ENCODE peak calls at places on chromosomes 1 and 21, in ten cellular contexts. Z is A549; P is fibroblast of mammary gland; E is thoracic aorta; T is cardiac fibroblast; H is astrocyte of the spinal cord; O is right lobe of liver; D is BJ; L is cardiac muscle cell; A is CD4-positive, alpha-beta memory T cell. N is an unnamed sample.

GRCh38 chr1:221706862-221707582 is 34.9 kb downstream of the DUSP10 start:
- DNase-seq in O (no peak), H (no peak), Z (no peak), E (no peak), T (no peak), L (no peak), A (no peak), P (no peak), D (no peak), N (no peak)

GRCh38 chr1:43936470-43937151 is 3.0 kb downstream of the ARTN start:
- DNase-seq in D (no peak), H (no peak), L (peak; percentile 38), E (no peak), Z (no peak), A (no peak), T (peak; percentile 35), P (no peak), O (no peak), N (no peak)

GRCh38 chr1:21292991-21293536 is 2.8 kb upstream of the ECE1 start:
- DNase-seq in T (no peak), P (no peak), D (no peak), A (peak; percentile 65), H (no peak), Z (no peak), O (no peak), E (no peak), L (no peak), N (no peak)

GRCh38 chr1:71046891-71047634 is 553 bp downstream of the PTGER3 start:
- DNase-seq in O (no peak), E (no peak), T (no peak), Z (no peak), A (peak; percentile 25), P (no peak), D (no peak), H (no peak), L (peak; percentile 12), N (no peak)

GRCh38 chr1:203807211-203807610 is 11.8 kb downstream of the ZBED6 start:
- DNase-seq in T (peak; percentile 28), D (peak; percentile 51), O (no peak), H (peak; percentile 71), E (no peak), P (peak; percentile 85), A (no peak), L (peak; percentile 25), Z (no peak), N (no peak)

GRCh38 chr1:150881331-150882070 is 5.1 kb upstream of the ARNT start:
- DNase-seq in D (peak; percentile 94), L (peak; percentile 97), E (no peak), T (peak; percentile 95), P (peak; percentile 99), Z (no peak), A (no peak), H (peak; percentile 78), O (no peak), N (no peak)

GRCh38 chr1:49051647-49052046 is 275.0 kb upstream of the BEND5 start:
- DNase-seq in E (no peak), Z (no peak), H (no peak), T (no peak), L (no peak), A (no peak), O (no peak), D (no peak), P (no peak), N (no peak)

GRCh38 chr1:90201467-90202358 is 206.8 kb downstream of the ZNF326 start:
- DNase-seq in D (no peak), P (peak; percentile 1), O (no peak), Z (no peak), A (no peak), L (no peak), H (no peak), E (no peak), T (no peak), N (peak; percentile 45)

GRCh38 chr1:74038042-74038441 is 159.9 kb downstream of the LRRIQ3 start:
- DNase-seq in H (no peak), D (no peak), A (no peak), Z (no peak), L (no peak), P (no peak), T (no peak), O (no peak), E (no peak), N (no peak)

GRCh38 chr1:151457911-151458882 is 1.1 kb downstream of the POGZ start:
- DNase-seq in Z (peak; percentile 76), A (peak; percentile 70), D (no peak), P (peak; percentile 88), T (peak; percentile 91), E (no peak), L (peak; percentile 89), O (peak; percentile 80), H (peak; percentile 90), N (no peak)

GRCh38 chr1:178310685-178311105 is 186.1 kb downstream of the CLEC20A start:
- DNase-seq in Z (peak; percentile 64), E (no peak), O (no peak), L (peak; percentile 86), D (peak; percentile 46), P (peak; percentile 84), H (peak; percentile 79), A (peak; percentile 29), T (peak; percentile 89), N (peak; percentile 69)

GRCh38 chr1:223745731-223746130 is 33.4 kb downstream of the CAPN2 start:
- DNase-seq in E (no peak), D (no peak), H (peak; percentile 68), T (no peak), P (peak; percentile 75), Z (no peak), O (no peak), L (no peak), A (no peak), N (no peak)

GRCh38 chr1:223747838-223748335 is 35.5 kb downstream of the CAPN2 start:
- DNase-seq in Z (no peak), T (peak; percentile 81), L (peak; percentile 74), D (no peak), P (peak; percentile 49), O (peak; percentile 58), A (no peak), H (peak; percentile 41), E (no peak), N (no peak)

GRCh38 chr1:223748773-223749733 is 36.7 kb downstream of the CAPN2 start:
- DNase-seq in P (peak; percentile 50), Z (peak; percentile 67), T (peak; percentile 71), E (no peak), O (peak; percentile 69), A (peak; percentile 72), D (no peak), L (peak; percentile 73), H (peak; percentile 72), N (no peak)

GRCh38 chr1:223750730-223751572 is 38.6 kb downstream of the CAPN2 start:
- DNase-seq in A (no peak), L (no peak), D (no peak), E (no peak), P (no peak), Z (no peak), T (no peak), O (no peak), H (no peak), N (no peak)

DNA sequence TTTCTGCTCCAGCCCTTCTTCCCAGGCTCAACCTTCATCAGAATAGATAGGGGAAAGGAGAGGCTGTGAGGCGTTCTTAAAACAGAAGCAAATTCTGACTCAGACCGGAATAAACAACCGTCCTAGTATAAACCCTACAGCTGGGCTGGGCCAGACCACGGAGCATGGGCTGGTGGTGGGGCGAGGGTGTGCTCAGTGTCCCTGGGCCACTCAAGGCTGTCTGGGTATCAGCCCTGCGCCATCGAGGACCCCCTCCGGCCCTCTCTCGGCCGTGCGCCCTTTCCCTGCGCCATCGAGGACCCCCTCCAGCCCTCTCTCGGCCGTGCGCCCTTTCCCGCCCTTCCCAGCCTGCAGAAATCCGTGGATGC is 36.0 kb downstream of the CAPN2 start:
- DNase-seq in T (peak; percentile 73), A (no peak), O (no peak), P (peak; percentile 62), L (peak; percentile 67), Z (no peak), E (no peak), D (no peak), H (peak; percentile 49), N (no peak)
- H3K4me3 ChIP-seq in T (no peak overlapping the region), A (no peak overlapping the region), O (peak overlapping the region; percentile 59), P (no peak overlapping the region), L (no peak overlapping the region), Z (no peak overlapping the region), E (peak overlapping the region; percentile 75), D (no peak overlapping the region), H (peak overlapping the region; percentile 12), N (no peak overlapping the region)

GRCh38 chr21:44929242-44929798 is 8.6 kb upstream of the ITGB2 start:
- DNase-seq in E (no peak), P (no peak), T (no peak), H (no peak), A (no peak), L (no peak), Z (no peak), O (no peak), D (no peak), N (no peak)
- H3K4me3 ChIP-seq in E (no peak overlapping the region), P (no peak overlapping the region), T (no peak overlapping the region), H (no peak overlapping the region), A (peak overlapping the region; percentile 88), L (no peak overlapping the region), Z (no peak overlapping the region), O (no peak overlapping the region), D (no peak overlapping the region), N (no peak overlapping the region)

GRCh38 chr1:89126602-89127001 is 688 bp upstream of the GBP2 start:
- DNase-seq in A (no peak), H (no peak), E (no peak), Z (no peak), P (peak; percentile 18), D (no peak), T (no peak), L (no peak), O (no peak), N (no peak)
- H3K4me3 ChIP-seq in A (peak overlapping the region; percentile 75), H (no peak overlapping the region), E (peak overlapping the region; percentile 71), Z (no peak overlapping the region), P (no peak overlapping the region), D (no peak overlapping the region), T (no peak overlapping the region), L (no peak overlapping the region), O (no peak overlapping the region), N (no peak overlapping the region)

GRCh38 chr1:7185721-7186120 is 400.5 kb downstream of the CAMTA1 start:
- DNase-seq in A (no peak), Z (no peak), H (no peak), O (no peak), T (no peak), P (no peak), D (no peak), L (no peak), E (no peak), N (no peak)
- H3K4me3 ChIP-seq in A (no peak overlapping the region), Z (no peak overlapping the region), H (no peak overlapping the region), O (no peak overlapping the region), T (no peak overlapping the region), P (no peak overlapping the region), D (no peak overlapping the region), L (no peak overlapping the region), E (no peak overlapping the region), N (no peak overlapping the region)

DNA sequence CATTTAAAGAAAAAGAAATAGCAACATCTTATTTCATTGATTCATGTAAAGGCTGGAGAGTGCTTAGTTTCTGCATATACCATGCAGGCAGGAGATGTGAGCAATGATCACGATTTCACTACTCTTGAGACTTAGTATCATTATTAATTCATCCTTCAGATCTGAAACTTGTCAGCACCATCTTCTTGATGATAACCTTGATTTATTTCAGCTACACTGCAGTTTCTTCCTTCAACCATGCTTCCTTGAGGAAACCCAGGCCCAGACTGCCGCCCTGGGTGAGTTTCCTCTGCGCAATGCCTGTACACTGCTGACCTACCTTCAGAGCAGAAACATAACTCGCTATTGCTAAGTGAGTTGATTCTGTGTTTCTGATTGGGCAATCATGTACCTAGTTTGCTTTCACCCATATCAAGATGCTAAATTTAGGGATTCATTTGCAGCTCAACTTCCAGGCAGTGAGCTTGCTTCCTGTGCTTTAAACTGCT is 13.5 kb upstream of the BCL10 start:
- DNase-seq in T (no peak), A (no peak), Z (no peak), D (no peak), L (no peak), P (no peak), E (no peak), O (no peak), H (no peak), N (no peak)
- H3K4me3 ChIP-seq in T (no peak overlapping the region), A (no peak overlapping the region), Z (no peak overlapping the region), D (no peak overlapping the region), L (no peak overlapping the region), P (no peak overlapping the region), E (no peak overlapping the region), O (no peak overlapping the region), H (no peak overlapping the region), N (no peak overlapping the region)

N was measured in epithelial cell of proximal tubule.